ENCODE peak calls at places on chromosomes 16 and 17, in five cellular contexts. Z, K, U, W and B are unnamed samples.

GRCh38 chr17:56185905-56186783 is 32.9 kb downstream of the ANKFN1 start:
- DNase-seq in Z (no peak), K (peak), U (no peak), W (no peak), B (no peak)

GRCh38 chr16:50677351-50677750 is 3.8 kb downstream of the SNX20 start:
- DNase-seq in U (no peak), Z (peak), W (no peak), K (no peak), B (no peak)

GRCh38 chr17:36524428-36524876 is 10.2 kb downstream of the MYO19 start:
- DNase-seq in Z (no peak), K (no peak), U (no peak), W (no peak), B (no peak)

GRCh38 chr16:85637808-85638186 is 24.7 kb downstream of the GSE1 start:
- DNase-seq in W (peak), U (no peak), K (no peak), Z (no peak), B (no peak)

GRCh38 chr17:82937411-82938371 is 97.9 kb upstream of the ZNF750 start:
- DNase-seq in U (peak), W (no peak), K (no peak), Z (no peak), B (no peak)

GRCh38 chr17:49574283-49574892 is 1.3 kb upstream of the NXPH3 start:
- DNase-seq in U (no peak), Z (no peak), W (no peak), K (no peak), B (peak)

GRCh38 chr17:2996208-2996855 is 67.1 kb downstream of the OR1D5 start:
- DNase-seq in W (no peak), U (no peak), K (peak), Z (no peak), B (no peak)

GRCh38 chr17:56934280-56934679 is 20.4 kb upstream of the TRIM25 start:
- DNase-seq in U (no peak), K (no peak), Z (no peak), W (no peak), B (no peak)

GRCh38 chr16:12803203-12804093 is at the start of gene CPPED1:
- DNase-seq in U (peak), W (peak), Z (peak), K (peak), B (peak)

GRCh38 chr16:27823438-27823820 is 240.1 kb downstream of the GSG1L start:
- DNase-seq in K (no peak), W (no peak), U (no peak), Z (no peak), B (no peak)

GRCh38 chr17:34099859-34100258 is 155.2 kb upstream of the CCL2 start:
- DNase-seq in W (no peak), U (no peak), Z (no peak), K (no peak), B (no peak)

GRCh38 chr17:57803026-57803425 is 46.8 kb downstream of the MRPS23 start:
- DNase-seq in Z (no peak), W (no peak), K (no peak), U (no peak), B (no peak)

GRCh38 chr17:41360291-41360995 is 9.2 kb downstream of the KRT33B start:
- DNase-seq in K (peak), Z (no peak), W (no peak), U (no peak), B (no peak)

GRCh38 chr16:30379165-30379783 is 3.1 kb downstream of the SEPTIN1 start:
- DNase-seq in W (peak), K (no peak), U (no peak), Z (no peak), B (no peak)

GRCh38 chr17:6786618-6787017 is 10.6 kb downstream of the FBXO39 start:
- DNase-seq in Z (no peak), W (no peak), K (peak), U (no peak), B (no peak)

GRCh38 chr16:48862087-48862532 is 252.1 kb upstream of the N4BP1 start:
- DNase-seq in Z (no peak), W (no peak), U (no peak), K (peak), B (no peak)

GRCh38 chr17:31134526-31134925 is 39.7 kb downstream of the NF1 start:
- DNase-seq in U (no peak), Z (no peak), K (peak), W (no peak), B (no peak)

GRCh38 chr17:13016881-13017622 is 775 bp downstream of the ELAC2 start:
- DNase-seq in U (no peak), W (peak), K (peak), Z (no peak), B (peak)

GRCh38 chr17:72565006-72565405 is 444.2 kb downstream of the SOX9 start:
- DNase-seq in W (no peak), Z (no peak), U (no peak), K (no peak), B (no peak)

GRCh38 chr16:827513-827912 is 27.0 kb upstream of the GNG13 start:
- DNase-seq in W (no peak), U (no peak), Z (no peak), K (no peak), B (no peak)

GRCh38 chr17:41777579-41778188 is 8.8 kb downstream of the JUP start:
- DNase-seq in K (peak), W (peak), U (peak), Z (no peak), B (no peak)

GRCh38 chr17:45221081-45221996 is at the start of gene FMNL1:
- DNase-seq in Z (peak), K (peak), W (peak), U (peak), B (peak)

GRCh38 chr17:81364278-81365147 is 30.7 kb upstream of the BAHCC1 start:
- DNase-seq in Z (no peak), K (no peak), U (no peak), W (no peak), B (no peak)

GRCh38 chr16:1772362-1772907 is at the start of gene EME2:
- DNase-seq in Z (no peak), K (no peak), W (no peak), U (no peak), B (peak)